ENCODE peak calls at places on chromosomes 16 and 17, in five cellular contexts. J is neuronal stem cell, A is H9, M is IMR-90, Z is mesenchymal stem cell. I is an unnamed sample.

GRCh38 chr16:27463741-27464662 is 62.0 kb downstream of the IL21R start:
- DNase-seq in Z (no peak), M (no peak), A (no peak), J (no peak), I (no peak)

GRCh38 chr17:58254803-58255202 is 16.4 kb downstream of the LPO start:
- DNase-seq in M (no peak), A (peak; percentile 90), J (no peak), Z (no peak), I (peak; percentile 46)

GRCh38 chr17:16872351-16872751 is 99.6 kb downstream of the TNFRSF13B start:
- DNase-seq in J (no peak), Z (no peak), A (peak; percentile 26), M (no peak), I (no peak)

GRCh38 chr17:59634632-59635561 is 15.2 kb downstream of the CLTC start:
- DNase-seq in A (no peak), J (no peak), M (no peak), Z (peak; percentile 42), I (peak; percentile 65)

GRCh38 chr16:49276646-49277385 is 4.8 kb downstream of the CBLN1 start:
- DNase-seq in M (no peak), A (peak; percentile 53), J (no peak), Z (no peak), I (peak; percentile 27)

GRCh38 chr16:78430281-78430680 is 330.8 kb downstream of the WWOX start:
- DNase-seq in A (no peak), M (no peak), Z (no peak), J (no peak), I (no peak)

GRCh38 chr17:66829386-66829864 is 5.5 kb upstream of the CACNG5 start:
- DNase-seq in M (peak; percentile 73), A (peak; percentile 89), Z (peak; percentile 73), J (peak; percentile 70), I (peak; percentile 87)

GRCh38 chr17:66518677-66519076 is 216.3 kb downstream of the PRKCA start:
- DNase-seq in M (no peak), J (no peak), Z (no peak), A (no peak), I (no peak)

GRCh38 chr16:69476920-69477418 is 52.5 kb downstream of the CYB5B start:
- DNase-seq in M (peak; percentile 97), A (no peak), Z (peak; percentile 98), J (no peak), I (peak; percentile 37)

DNA sequence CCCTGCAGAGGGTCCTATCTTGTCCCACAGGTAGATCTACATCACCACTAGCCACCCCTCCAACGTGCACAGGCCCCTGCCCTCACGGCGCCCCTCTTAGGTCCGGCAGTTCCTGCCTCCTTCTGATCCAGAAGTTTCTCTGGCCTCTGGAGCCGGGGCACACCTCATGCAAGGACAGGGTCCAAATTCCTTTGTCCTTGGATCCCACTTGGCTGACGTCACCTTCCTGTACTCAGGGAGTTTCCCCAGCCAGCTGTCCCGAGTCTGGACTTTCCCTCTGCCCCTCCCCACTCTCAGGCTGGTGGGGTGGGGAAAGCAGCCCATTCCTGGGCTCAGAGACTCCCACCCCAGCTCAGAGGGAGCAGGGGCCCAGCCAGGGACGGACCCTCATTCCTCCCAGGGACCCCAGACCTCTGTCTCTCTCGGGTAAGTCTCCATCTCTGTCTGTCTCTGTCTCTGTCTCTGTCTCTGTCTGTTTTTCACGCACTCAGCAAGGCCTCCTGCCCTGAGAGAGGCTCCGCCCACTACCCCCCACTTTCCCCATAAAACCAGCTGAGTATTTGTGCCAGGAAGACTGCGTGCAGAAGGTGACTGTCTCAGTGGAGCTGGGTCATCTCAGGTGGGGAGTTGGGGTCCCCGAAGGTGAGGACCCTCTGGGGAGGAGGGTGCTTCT is at the start of gene IL32:
- DNase-seq in Z (peak; percentile 93), M (peak; percentile 94), J (no peak), A (no peak), I (no peak)
- H3K9ac ChIP-seq in Z (peak within 1 kb of the TSS; percentile 65), M (peak within 1 kb of the TSS; percentile 55), J (no peak within 1 kb of the TSS), A (no peak within 1 kb of the TSS), I (no peak within 1 kb of the TSS)

GRCh38 chr16:89079434-89079833 is 14.2 kb upstream of the ACSF3 start:
- DNase-seq in J (no peak), Z (no peak), A (no peak), M (no peak), I (no peak)

GRCh38 chr16:89078172-89078571 is 15.5 kb upstream of the ACSF3 start:
- DNase-seq in M (no peak), J (no peak), Z (no peak), A (no peak), I (no peak)

GRCh38 chr16:89080251-89080853 is 13.3 kb upstream of the ACSF3 start:
- DNase-seq in A (no peak), Z (no peak), M (no peak), J (no peak), I (no peak)

GRCh38 chr16:89084411-89084810 is 9.2 kb upstream of the ACSF3 start:
- DNase-seq in J (no peak), M (no peak), A (no peak), Z (no peak), I (no peak)

DNA sequence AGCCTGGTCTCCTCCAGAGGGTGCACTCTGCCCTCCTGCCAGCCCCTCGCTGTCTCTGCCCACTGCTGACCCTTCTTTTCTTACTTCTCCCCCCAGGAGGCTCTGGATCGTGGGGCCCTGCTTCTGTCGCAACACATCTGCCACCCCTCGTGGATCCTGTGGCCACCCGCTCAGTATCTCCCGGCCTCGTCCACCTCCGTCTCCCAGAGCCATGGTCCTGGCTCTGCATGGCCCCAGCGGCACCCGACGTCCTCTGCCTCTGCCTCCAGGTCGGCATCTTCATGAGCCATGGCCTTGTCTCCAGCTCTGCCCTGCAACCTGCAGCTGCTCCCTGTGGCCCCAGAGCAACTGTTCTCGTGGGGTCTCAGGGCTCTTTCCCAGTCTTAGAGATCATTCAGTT is 12.1 kb upstream of the ACSF3 start:
- DNase-seq in J (no peak), A (no peak), M (no peak), Z (no peak), I (no peak)
- H3K18ac ChIP-seq in J (no peak overlapping the region), A (no peak overlapping the region), M (no peak overlapping the region), Z (no peak overlapping the region), I (no peak overlapping the region)

DNA sequence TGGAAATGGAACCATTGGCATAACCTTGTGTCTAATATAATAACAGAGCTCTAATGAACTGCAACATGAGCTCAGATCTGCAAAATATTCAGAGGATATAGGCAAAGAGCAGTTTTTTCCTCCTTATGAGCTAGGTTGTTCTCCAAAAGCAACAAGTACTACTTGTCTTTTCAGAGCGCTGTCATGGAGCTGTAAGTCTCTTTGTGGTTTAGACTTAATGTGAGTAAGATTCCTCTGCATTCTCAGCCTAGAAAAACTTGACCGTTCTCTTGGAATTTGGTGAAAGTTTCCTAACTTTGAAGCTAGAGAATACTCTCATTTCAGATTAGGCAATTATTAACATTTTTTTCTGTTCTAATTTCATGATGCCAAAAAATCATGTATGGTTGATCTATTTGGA is 85.2 kb downstream of the FTO start:
- DNase-seq in Z (peak; percentile 71), M (peak; percentile 84), A (no peak), J (no peak), I (no peak)
- H3K9ac ChIP-seq in Z (no peak overlapping the region), M (no peak overlapping the region), A (no peak overlapping the region), J (no peak overlapping the region), I (no peak overlapping the region)

DNA sequence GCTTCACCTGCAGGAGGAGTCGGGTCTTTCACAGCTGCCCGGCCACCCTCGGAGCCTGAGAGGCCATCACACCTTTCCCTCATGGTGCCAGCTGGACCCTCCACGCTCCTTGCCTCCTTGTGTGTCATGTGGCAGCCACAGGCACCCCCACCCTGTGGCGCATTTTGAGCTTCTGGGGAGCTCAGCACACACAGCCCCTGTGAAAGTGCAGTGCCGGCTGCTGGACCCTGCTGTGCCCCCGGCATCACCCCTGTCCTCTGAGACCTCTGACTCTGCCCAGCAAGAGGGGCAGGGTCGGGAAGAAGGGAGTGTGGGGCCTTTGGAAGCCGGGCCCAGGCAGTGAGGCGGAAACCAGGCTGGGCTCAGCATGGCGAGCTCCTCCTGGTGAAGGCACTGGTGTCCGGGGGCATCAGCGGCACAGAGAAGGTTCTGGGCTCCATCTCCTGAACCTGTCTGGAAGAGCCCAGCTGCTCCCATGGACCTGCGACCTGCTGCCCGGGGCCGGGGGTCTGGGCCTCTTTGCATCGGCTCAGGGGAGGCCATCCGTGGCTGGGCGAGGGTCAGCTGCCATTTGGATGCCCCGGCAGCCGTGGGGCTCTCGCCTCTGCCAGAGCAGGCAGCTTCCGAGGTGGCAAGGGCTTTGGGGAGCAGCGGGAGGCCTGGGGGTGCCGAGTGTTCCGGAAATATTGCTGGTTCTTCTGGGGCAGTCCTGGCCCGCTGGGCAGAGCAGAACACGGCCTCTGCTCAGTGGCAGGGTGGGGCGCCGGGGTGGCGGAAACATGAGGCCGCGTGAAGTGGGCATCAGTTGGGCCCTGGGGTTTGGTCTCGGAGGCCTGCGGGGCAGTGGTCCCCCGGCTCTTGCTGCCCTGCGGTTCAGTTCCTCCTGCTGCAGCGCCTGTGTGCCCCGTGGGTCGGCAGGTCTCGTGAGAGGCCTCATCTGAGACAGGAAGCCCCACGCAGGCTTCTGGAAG is 17.9 kb downstream of the CENPX start:
- DNase-seq in A (no peak), Z (no peak), M (no peak), J (no peak), I (no peak)
- H3K18ac ChIP-seq in A (no peak overlapping the region), Z (peak overlapping the region; percentile 65), M (peak overlapping the region; percentile 3), J (no peak overlapping the region), I (peak overlapping the region; percentile 9)

DNA sequence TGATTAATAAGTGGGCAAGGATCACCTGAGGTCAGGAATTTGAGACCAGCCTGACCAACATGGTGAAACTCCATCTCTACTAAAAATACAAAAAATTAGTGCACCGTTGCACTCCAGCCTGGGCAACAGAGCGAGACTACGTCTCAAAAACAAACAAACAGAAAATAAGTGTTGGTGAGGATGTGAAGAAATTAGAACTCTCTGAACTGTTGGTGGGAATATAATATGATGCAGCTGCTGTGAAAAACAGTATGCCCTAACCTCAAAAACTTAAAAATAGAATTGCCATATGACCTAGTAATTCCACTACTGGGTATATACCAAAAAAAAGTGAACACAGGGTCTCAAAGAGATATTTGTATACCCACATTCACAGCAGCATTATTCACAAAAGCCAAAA is 26.1 kb downstream of the GLG1 start:
- DNase-seq in A (no peak), J (no peak), M (no peak), Z (no peak), I (no peak)
- H3K9ac ChIP-seq in A (no peak overlapping the region), J (no peak overlapping the region), M (no peak overlapping the region), Z (no peak overlapping the region), I (no peak overlapping the region)

GRCh38 chr16:29862383-29862883 is 593 bp downstream of the CDIPT start:
- DNase-seq in A (no peak), M (no peak), Z (peak; percentile 30), J (no peak), I (peak; percentile 27)
- H3K18ac ChIP-seq in A (no peak overlapping the region), M (peak overlapping the region; percentile 5), Z (peak overlapping the region; percentile 88), J (peak overlapping the region; percentile 91), I (peak overlapping the region; percentile 29)

GRCh38 chr17:7260151-7260550 is 2.1 kb downstream of the CLDN7 start:
- DNase-seq in Z (no peak), J (no peak), M (no peak), A (no peak), I (no peak)

GRCh38 chr17:7260601-7261376 is 1.5 kb downstream of the CLDN7 start:
- DNase-seq in Z (no peak), J (no peak), M (no peak), A (peak; percentile 89), I (peak; percentile 80)

GRCh38 chr17:7258731-7259554 is 3.3 kb downstream of the CLDN7 start:
- DNase-seq in M (peak; percentile 27), Z (no peak), J (no peak), A (no peak), I (no peak)

GRCh38 chr17:7261377-7262191 is 694 bp downstream of the CLDN7 start:
- DNase-seq in J (no peak), Z (no peak), M (no peak), A (no peak), I (peak; percentile 39)

GRCh38 chr17:7259555-7259889 is 2.8 kb downstream of the CLDN7 start:
- DNase-seq in Z (no peak), M (no peak), J (no peak), A (no peak), I (no peak)
- H3K9ac ChIP-seq in Z (no peak overlapping the region), M (no peak overlapping the region), J (no peak overlapping the region), A (no peak overlapping the region), I (no peak overlapping the region)